ENCODE peak calls at places on chromosomes 4 and X, in five cellular contexts. One of them, this sample, is unnamed.

GRCh38 chrX:47361538-47362511 is 8.6 kb upstream of the ZNF157 start:
- DNase-seq in kidney epithelial cell: peak; percentile 92
- DNase-seq in central memory CD4-positive, alpha-beta T cell: peak; percentile 9
- DNase-seq in Peyer's patch: peak; percentile 49
- DNase-seq in cardiac muscle cell: peak; percentile 92
- DNase-seq in this sample: peak; percentile 82

GRCh38 chr4:85370400-85371032 is 104.4 kb upstream of the ARHGAP24 start:
- DNase-seq in kidney epithelial cell: peak; percentile 7
- DNase-seq in central memory CD4-positive, alpha-beta T cell: no peak
- DNase-seq in Peyer's patch: no peak
- DNase-seq in cardiac muscle cell: peak; percentile 56
- DNase-seq in this sample: peak; percentile 21

GRCh38 chr4:32000846-32001488 is 1280.8 kb downstream of the PCDH7 start:
- DNase-seq in kidney epithelial cell: no peak
- DNase-seq in central memory CD4-positive, alpha-beta T cell: no peak
- DNase-seq in Peyer's patch: no peak
- DNase-seq in cardiac muscle cell: no peak
- DNase-seq in this sample: no peak

GRCh38 chr4:38231626-38232025 is 271.4 kb downstream of the PTTG2 start:
- DNase-seq in kidney epithelial cell: no peak
- DNase-seq in central memory CD4-positive, alpha-beta T cell: no peak
- DNase-seq in Peyer's patch: peak; percentile 84
- DNase-seq in cardiac muscle cell: no peak
- DNase-seq in this sample: no peak

GRCh38 chrX:20063716-20064351 is 52.9 kb downstream of the MAP7D2 start:
- DNase-seq in kidney epithelial cell: no peak
- DNase-seq in central memory CD4-positive, alpha-beta T cell: no peak
- DNase-seq in Peyer's patch: no peak
- DNase-seq in cardiac muscle cell: no peak
- DNase-seq in this sample: no peak

GRCh38 chrX:117636826-117637225 is 479.8 kb downstream of the KLHL13 start:
- DNase-seq in kidney epithelial cell: no peak
- DNase-seq in central memory CD4-positive, alpha-beta T cell: no peak
- DNase-seq in Peyer's patch: no peak
- DNase-seq in cardiac muscle cell: no peak
- DNase-seq in this sample: no peak

GRCh38 chrX:2928127-2928582 is 984 bp downstream of the ARSD start:
- DNase-seq in kidney epithelial cell: peak; percentile 18
- DNase-seq in central memory CD4-positive, alpha-beta T cell: no peak
- DNase-seq in Peyer's patch: no peak
- DNase-seq in cardiac muscle cell: peak; percentile 67
- DNase-seq in this sample: peak; percentile 46

GRCh38 chr4:36322921-36323354 is 41.5 kb downstream of the DTHD1 start:
- DNase-seq in kidney epithelial cell: no peak
- DNase-seq in central memory CD4-positive, alpha-beta T cell: peak; percentile 81
- DNase-seq in Peyer's patch: no peak
- DNase-seq in cardiac muscle cell: no peak
- DNase-seq in this sample: no peak

GRCh38 chrX:111164728-111165127 is 68.7 kb downstream of the PAK3 start:
- DNase-seq in kidney epithelial cell: no peak
- DNase-seq in central memory CD4-positive, alpha-beta T cell: no peak
- DNase-seq in Peyer's patch: no peak
- DNase-seq in cardiac muscle cell: peak; percentile 27
- DNase-seq in this sample: no peak

GRCh38 chr4:5710065-5710961 is 688 bp upstream of the EVC start:
- DNase-seq in kidney epithelial cell: no peak
- DNase-seq in central memory CD4-positive, alpha-beta T cell: no peak
- DNase-seq in Peyer's patch: no peak
- DNase-seq in cardiac muscle cell: no peak
- DNase-seq in this sample: no peak

GRCh38 chr4:3480528-3481112 is 17.5 kb downstream of the DOK7 start:
- DNase-seq in kidney epithelial cell: peak; percentile 34
- DNase-seq in central memory CD4-positive, alpha-beta T cell: peak; percentile 46
- DNase-seq in Peyer's patch: peak; percentile 85
- DNase-seq in cardiac muscle cell: peak; percentile 87
- DNase-seq in this sample: peak; percentile 70

GRCh38 chr4:165541773-165542459 is 163.1 kb downstream of the CPE start:
- DNase-seq in kidney epithelial cell: no peak
- DNase-seq in central memory CD4-positive, alpha-beta T cell: no peak
- DNase-seq in Peyer's patch: no peak
- DNase-seq in cardiac muscle cell: no peak
- DNase-seq in this sample: no peak

GRCh38 chr4:87051121-87051713 is 116.4 kb downstream of the AFF1 start:
- DNase-seq in kidney epithelial cell: no peak
- DNase-seq in central memory CD4-positive, alpha-beta T cell: no peak
- DNase-seq in Peyer's patch: no peak
- DNase-seq in cardiac muscle cell: no peak
- DNase-seq in this sample: no peak

This sample was measured in B cell.